ENCODE peak calls at places on chromosomes 16 and 17, in five cellular contexts. C is vagina, E is bronchial epithelial cell, K is astrocyte, N is BE2C. D is an unnamed sample.

GRCh38 chr16:89323120-89323960 is 105.8 kb downstream of the ZNF778 start:
- DNase-seq in C (no peak), E (no peak), K (no peak), N (no peak), D (no peak)

GRCh38 chr17:956905-957304 is 22.7 kb downstream of the NXN start:
- DNase-seq in C (no peak), E (peak; percentile 83), K (no peak), N (no peak), D (no peak)

GRCh38 chr17:34275881-34276280 is 5.9 kb downstream of the CCL7 start:
- DNase-seq in C (no peak), E (peak; percentile 84), K (peak; percentile 88), N (no peak), D (peak; percentile 96)

GRCh38 chr16:53692146-53692545 is 11.5 kb downstream of the RPGRIP1L start:
- DNase-seq in C (no peak), E (no peak), K (no peak), N (no peak), D (no peak)

GRCh38 chr16:52095466-52095865 is 451.5 kb downstream of the TOX3 start:
- DNase-seq in C (no peak), E (no peak), K (no peak), N (no peak), D (no peak)

GRCh38 chr17:36845916-36846315 is 91.4 kb upstream of the LHX1 start:
- DNase-seq in C (no peak), E (no peak), K (no peak), N (no peak), D (no peak)

GRCh38 chr16:85652431-85653221 is 36.1 kb downstream of the GINS2 start:
- DNase-seq in C (no peak), E (peak; percentile 7), K (peak; percentile 34), N (peak; percentile 84), D (peak; percentile 68)

GRCh38 chr16:89582614-89583196 is 7.1 kb downstream of the CPNE7 start:
- DNase-seq in C (no peak), E (no peak), K (no peak), N (no peak), D (no peak)

GRCh38 chr16:56817938-56818337 is 47.1 kb upstream of the SLC12A3 start:
- DNase-seq in C (no peak), E (no peak), K (no peak), N (no peak), D (no peak)

GRCh38 chr17:60252459-60252858 is 102.7 kb downstream of the CA4 start:
- DNase-seq in C (no peak), E (no peak), K (no peak), N (no peak), D (no peak)

GRCh38 chr16:86821933-86822332 is 243.6 kb downstream of the FOXL1 start:
- DNase-seq in C (no peak), E (no peak), K (no peak), N (no peak), D (no peak)

GRCh38 chr17:40436631-40437030 is 6.6 kb upstream of the IGFBP4 start:
- DNase-seq in C (no peak), E (no peak), K (no peak), N (no peak), D (no peak)

GRCh38 chr17:50440172-50440837 is 14.3 kb downstream of the ACSF2 start:
- DNase-seq in C (no peak), E (no peak), K (no peak), N (no peak), D (no peak)

GRCh38 chr17:33696102-33696501 is 403.0 kb upstream of the ASIC2 start:
- DNase-seq in C (no peak), E (no peak), K (no peak), N (no peak), D (no peak)

GRCh38 chr17:65794572-65794971 is 233.1 kb upstream of the AXIN2 start:
- DNase-seq in C (no peak), E (peak; percentile 53), K (peak; percentile 3), N (no peak), D (peak; percentile 11)

GRCh38 chr17:21457051-21458026 is 81.2 kb downstream of the KCNJ12 start:
- DNase-seq in C (no peak), E (peak; percentile 91), K (peak; percentile 76), N (peak; percentile 84), D (peak; percentile 78)

GRCh38 chr17:68433911-68434503 is 23.3 kb downstream of the WIPI1 start:
- DNase-seq in C (no peak), E (no peak), K (no peak), N (no peak), D (no peak)

GRCh38 chr16:5046914-5047313 is 13.2 kb upstream of the NAGPA start:
- DNase-seq in C (no peak), E (no peak), K (no peak), N (no peak), D (no peak)

GRCh38 chr16:10878644-10879498 is 1.9 kb downstream of the CIITA start:
- DNase-seq in C (no peak), E (peak; percentile 18), K (no peak), N (no peak), D (peak; percentile 31)

GRCh38 chr17:81071761-81072741 is 37.1 kb downstream of the BAIAP2 start:
- DNase-seq in C (no peak), E (no peak), K (no peak), N (no peak), D (no peak)

GRCh38 chr17:43983515-43984411 is 20.7 kb upstream of the NAGS start:
- DNase-seq in C (no peak), E (no peak), K (no peak), N (peak; percentile 43), D (no peak)

GRCh38 chr16:69276143-69277115 is 34.7 kb upstream of the VPS4A start:
- DNase-seq in C (no peak), E (no peak), K (peak; percentile 97), N (peak; percentile 29), D (peak; percentile 99)

GRCh38 chr17:45371414-45372324 is 54.8 kb upstream of the MAP3K14 start:
- DNase-seq in C (peak; percentile 84), E (peak; percentile 89), K (peak; percentile 95), N (peak; percentile 73), D (peak; percentile 98)

GRCh38 chr17:21173543-21173942 is 40.4 kb downstream of the TMEM11 start:
- DNase-seq in C (no peak), E (no peak), K (no peak), N (no peak), D (no peak)

GRCh38 chr16:8867483-8868271 is 1.1 kb downstream of the CARHSP1 start:
- DNase-seq in C (no peak), E (no peak), K (no peak), N (peak; percentile 59), D (no peak)

GRCh38 chr16:8868272-8869211 is at the start of gene CARHSP1:
- DNase-seq in C (no peak), E (peak; percentile 75), K (peak; percentile 73), N (peak; percentile 89), D (peak; percentile 83)

GRCh38 chr16:8866884-8867482 is 1.8 kb downstream of the CARHSP1 start:
- DNase-seq in C (no peak), E (no peak), K (no peak), N (no peak), D (no peak)

GRCh38 chr16:8872071-8872470 is 3.3 kb upstream of the CARHSP1 start:
- DNase-seq in C (no peak), E (no peak), K (no peak), N (no peak), D (no peak)

GRCh38 chr16:8869212-8869987 is 594 bp upstream of the CARHSP1 start:
- DNase-seq in C (no peak), E (no peak), K (no peak), N (peak; percentile 57), D (no peak)
- TF ChIP-seq CTCF in C (no peak), E (no peak), K (no peak), N (peak; percentile 12), D (no peak)

DNA sequence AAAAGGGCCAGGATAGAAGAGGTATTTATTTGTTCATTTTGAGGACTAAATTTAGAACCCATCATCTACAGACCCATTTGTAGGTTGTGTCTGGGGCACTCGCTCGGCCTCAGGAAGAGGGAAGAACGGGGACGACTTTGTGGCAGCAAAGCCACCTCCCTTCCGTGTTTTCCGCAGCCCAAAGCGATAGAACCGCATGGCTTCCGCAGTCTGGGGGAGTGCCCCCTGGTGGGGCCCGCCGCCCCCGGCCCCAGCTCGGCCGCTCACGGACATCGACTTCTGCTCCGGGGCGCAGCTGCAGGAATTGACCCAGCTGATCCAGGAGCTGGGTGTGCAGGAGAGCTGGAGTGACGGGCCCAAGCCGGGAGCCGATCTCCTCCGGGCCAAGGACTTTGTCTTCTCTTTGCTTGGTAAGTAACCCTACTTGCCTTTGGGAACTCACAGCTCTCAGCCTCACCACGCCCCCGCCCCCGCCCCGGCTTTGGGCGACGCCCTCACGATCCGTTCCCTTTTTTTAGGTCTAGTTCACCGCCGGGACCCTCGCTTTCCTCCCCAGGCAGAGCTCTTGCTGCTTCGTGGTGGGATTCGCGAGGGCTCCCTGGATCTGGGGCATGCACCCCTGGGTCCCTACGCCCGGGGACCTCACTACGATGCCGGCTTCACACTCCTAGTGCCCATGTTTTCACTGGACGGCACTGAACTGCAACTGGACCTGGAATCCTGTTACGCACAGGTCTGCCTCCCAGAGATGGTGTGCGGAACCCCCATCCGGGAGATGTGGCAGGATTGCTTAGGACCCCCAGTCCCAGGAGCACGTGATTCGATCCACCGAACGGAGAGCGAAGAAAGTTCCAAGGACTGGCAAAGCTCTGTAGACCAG is 681 bp downstream of the TMEM102 start:
- DNase-seq in C (no peak), E (peak; percentile 39), K (no peak), N (no peak), D (no peak)
- H3K4me3 ChIP-seq in C (peak overlapping the region; percentile 34), E (peak overlapping the region; percentile 57), K (peak overlapping the region; percentile 48), N (no peak overlapping the region), D (peak overlapping the region; percentile 45)

GRCh38 chr16:68257251-68257905 is 6.9 kb upstream of the SLC7A6 start:
- DNase-seq in C (no peak), E (no peak), K (no peak), N (peak; percentile 53), D (peak; percentile 17)
- TF ChIP-seq CTCF in C (no peak), E (no peak), K (no peak), N (no peak), D (no peak)

DNA sequence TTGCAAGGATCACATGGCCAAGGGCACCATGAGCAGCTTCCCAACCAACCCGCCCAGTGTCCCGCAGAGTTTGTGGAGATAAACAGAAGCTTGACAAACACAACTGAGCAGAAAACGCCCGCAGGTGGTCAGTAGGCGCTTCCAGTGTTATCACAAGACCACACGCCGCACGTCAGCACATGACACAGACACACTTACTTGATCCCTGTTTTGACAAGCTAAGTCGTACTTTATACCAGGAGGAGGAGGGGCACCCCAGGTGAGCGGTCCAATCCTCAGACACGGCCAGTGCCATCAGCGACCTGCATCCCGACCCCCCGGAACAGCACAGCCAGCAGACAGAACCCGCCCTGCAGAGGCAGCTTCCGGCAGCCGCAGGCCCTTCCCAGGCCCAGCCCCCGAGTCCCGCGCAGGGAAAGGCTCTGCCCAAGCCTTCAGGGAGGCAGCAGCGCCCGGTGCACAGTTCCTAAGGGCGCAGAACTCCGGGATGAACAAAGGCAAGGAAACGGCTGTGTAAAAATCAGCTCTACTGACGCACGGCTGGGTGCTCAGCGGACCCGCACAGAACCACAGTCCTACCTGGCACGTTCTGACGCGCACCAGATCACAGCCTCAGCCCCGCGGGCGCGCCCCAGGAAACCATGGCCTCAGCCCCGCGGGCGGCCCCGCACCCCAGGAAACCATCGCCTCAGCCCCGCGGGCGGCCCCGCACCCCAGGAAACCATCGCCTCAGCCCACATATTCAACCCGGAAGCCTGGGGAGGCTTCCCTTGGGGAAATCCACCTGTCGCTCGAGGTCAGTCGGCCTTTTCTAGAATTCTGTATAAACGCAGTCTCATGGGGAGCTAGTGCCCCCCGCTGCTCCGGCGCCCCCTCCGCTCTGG is 27.8 kb downstream of the AXIN1 start:
- DNase-seq in C (no peak), E (no peak), K (no peak), N (no peak), D (no peak)
- H3K4me3 ChIP-seq in C (no peak overlapping the region), E (no peak overlapping the region), K (no peak overlapping the region), N (no peak overlapping the region), D (no peak overlapping the region)